ENCODE peak calls at places on chromosomes 1 and 21, in eight cellular contexts. H is uterus, A is brain microvascular endothelial cell, I is heart right ventricle, S is lower lobe of right lung, C is body of pancreas, M is sigmoid colon, Z is HepG2. G is an unnamed sample.

GRCh38 chr1:1059494-1060280 is 14.4 kb downstream of the RNF223 start:
- DNase-seq in H (peak; percentile 90), A (peak; percentile 58), I (peak; percentile 91), S (peak; percentile 92), C (peak; percentile 91), M (peak; percentile 91), Z (peak; percentile 66), G (peak; percentile 94)

GRCh38 chr1:59020151-59020997 is 236.5 kb upstream of the JUN start:
- DNase-seq in H (peak; percentile 62), A (peak; percentile 65), I (peak; percentile 24), S (peak; percentile 54), C (peak; percentile 64), M (peak; percentile 84), Z (no peak), G (no peak)

GRCh38 chr1:234975122-234975940 is 153.3 kb downstream of the TOMM20 start:
- DNase-seq in H (peak; percentile 13), A (peak; percentile 99), I (no peak), S (no peak), C (no peak), M (peak; percentile 40), Z (peak; percentile 100), G (peak; percentile 15)

GRCh38 chr1:47687618-47687940 is 249.7 kb downstream of the FOXD2 start:
- DNase-seq in H (no peak), A (no peak), I (no peak), S (no peak), C (no peak), M (peak; percentile 42), Z (no peak), G (peak; percentile 13)

GRCh38 chr1:154157520-154158306 is 2.8 kb upstream of the NUP210L start:
- DNase-seq in H (no peak), A (peak; percentile 47), I (no peak), S (no peak), C (no peak), M (no peak), Z (no peak), G (no peak)

GRCh38 chr1:26602378-26602959 is 72.9 kb downstream of the RPS6KA1 start:
- DNase-seq in H (no peak), A (peak; percentile 59), I (no peak), S (no peak), C (peak; percentile 45), M (no peak), Z (peak; percentile 52), G (no peak)

GRCh38 chr1:159914252-159915018 is 10.9 kb downstream of the TAGLN2 start:
- DNase-seq in H (no peak), A (no peak), I (no peak), S (no peak), C (peak; percentile 46), M (no peak), Z (no peak), G (peak; percentile 57)

GRCh38 chr1:7567376-7567775 is 203.7 kb upstream of the VAMP3 start:
- DNase-seq in H (no peak), A (no peak), I (no peak), S (no peak), C (no peak), M (no peak), Z (no peak), G (no peak)

GRCh38 chr1:77794550-77794949 is 15.1 kb downstream of the MIGA1 start:
- DNase-seq in H (no peak), A (no peak), I (no peak), S (no peak), C (no peak), M (no peak), Z (no peak), G (no peak)

GRCh38 chr1:86194491-86195034 is 38.0 kb upstream of the COL24A1 start:
- DNase-seq in H (no peak), A (peak; percentile 6), I (no peak), S (no peak), C (no peak), M (no peak), Z (no peak), G (no peak)

GRCh38 chr1:152086785-152087184 is 2.1 kb downstream of the TCHHL1 start:
- DNase-seq in H (no peak), A (no peak), I (no peak), S (no peak), C (no peak), M (no peak), Z (no peak), G (no peak)

GRCh38 chr1:94036721-94037120 is 84.2 kb downstream of the ABCA4 start:
- DNase-seq in H (no peak), A (no peak), I (no peak), S (no peak), C (no peak), M (no peak), Z (no peak), G (no peak)

GRCh38 chr21:27034796-27035195 is 67.9 kb upstream of the ADAMTS5 start:
- DNase-seq in H (no peak), A (no peak), I (no peak), S (no peak), C (no peak), M (no peak), Z (no peak), G (no peak)

GRCh38 chr1:178733972-178734371 is 8.9 kb downstream of the RALGPS2 start:
- DNase-seq in H (no peak), A (no peak), I (no peak), S (no peak), C (no peak), M (no peak), Z (no peak), G (no peak)

GRCh38 chr1:22234631-22235030 is 91.7 kb upstream of the WNT4 start:
- DNase-seq in H (no peak), A (no peak), I (no peak), S (no peak), C (no peak), M (no peak), Z (no peak), G (no peak)

GRCh38 chr21:16330340-16331319 is 600.8 kb downstream of the USP25 start:
- DNase-seq in H (no peak), A (peak; percentile 71), I (no peak), S (no peak), C (peak; percentile 36), M (no peak), Z (peak; percentile 52), G (no peak)

GRCh38 chr1:95668165-95668564 is 434.2 kb downstream of the RWDD3 start:
- DNase-seq in H (no peak), A (no peak), I (no peak), S (no peak), C (no peak), M (no peak), Z (no peak), G (no peak)

GRCh38 chr1:191760016-191760415 is 398.2 kb upstream of the RGS18 start:
- DNase-seq in H (no peak), A (no peak), I (no peak), S (no peak), C (no peak), M (no peak), Z (no peak), G (no peak)

GRCh38 chr21:34846601-34847112 is 177.9 kb downstream of the CLIC6 start:
- DNase-seq in H (no peak), A (peak; percentile 76), I (no peak), S (no peak), C (no peak), M (no peak), Z (no peak), G (peak; percentile 70)
- H3K36me3 ChIP-seq in H (no peaks in the 10 kb centered on the region), A (peaks cover 58% of the 10 kb centered on the region), I (peaks cover 6% of the 10 kb centered on the region), S (peaks cover 38% of the 10 kb centered on the region), C (no peaks in the 10 kb centered on the region), M (no peaks in the 10 kb centered on the region), Z (peaks cover 10% of the 10 kb centered on the region), G (peaks cover 30% of the 10 kb centered on the region)

DNA sequence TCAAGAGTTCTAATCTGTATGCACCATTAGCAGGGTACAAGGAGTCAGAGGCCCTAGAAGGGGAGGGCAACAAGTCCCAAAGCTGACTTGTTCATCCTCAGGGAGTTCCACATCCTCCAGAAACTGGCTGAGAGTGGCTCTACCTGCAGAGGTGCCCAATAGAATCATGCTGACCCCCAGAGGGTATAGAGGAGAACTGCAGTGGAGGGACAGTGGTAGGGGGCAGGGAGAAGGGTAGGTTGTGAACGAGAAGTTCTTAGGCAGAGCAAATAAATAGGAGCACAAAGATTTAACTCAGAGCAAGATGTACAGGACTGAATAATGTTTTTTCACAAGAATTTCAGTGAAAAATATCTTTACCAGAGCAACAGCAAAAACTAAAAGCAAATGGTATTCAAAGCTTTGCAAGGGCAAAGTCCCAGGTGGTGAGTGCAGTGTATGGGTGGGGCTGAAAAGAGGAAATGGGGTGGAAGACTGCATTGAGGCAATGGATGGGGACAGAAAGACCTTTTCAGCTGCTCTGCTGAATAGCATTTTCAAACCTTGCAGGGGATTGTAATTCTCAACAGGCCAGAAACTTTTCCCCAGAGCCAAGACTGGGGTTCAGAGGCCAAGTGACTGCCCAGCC is 3.1 kb downstream of the FCRL2 start:
- DNase-seq in H (no peak), A (no peak), I (no peak), S (no peak), C (no peak), M (no peak), Z (peak; percentile 3), G (no peak)
- TF ChIP-seq CTCF in H (no peak), A (no peak), I (no peak), S (no peak), C (no peak), M (no peak), Z (peak; percentile 30), G (no peak)

DNA sequence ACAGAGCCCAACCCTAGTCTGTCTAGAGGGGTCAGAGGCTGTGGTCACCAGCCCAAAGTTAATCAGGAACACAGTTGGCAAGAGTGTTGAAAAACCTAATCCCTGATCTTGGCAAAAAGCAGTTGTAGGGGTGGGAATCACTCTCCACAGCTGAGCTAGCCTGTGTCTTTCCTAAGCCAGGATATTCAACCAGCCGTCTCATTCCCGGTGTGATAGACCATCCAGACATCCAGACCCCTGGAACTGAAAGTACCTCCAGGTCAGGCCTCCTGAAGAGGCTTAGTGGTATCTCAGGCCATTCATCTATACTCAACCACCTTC is 4.9 kb downstream of the LHX9 start:
- DNase-seq in H (no peak), A (no peak), I (no peak), S (no peak), C (no peak), M (no peak), Z (no peak), G (no peak)
- H3K36me3 ChIP-seq in H (no peaks in the 10 kb centered on the region), A (no peaks in the 10 kb centered on the region), I (no peaks in the 10 kb centered on the region), S (no peaks in the 10 kb centered on the region), C (no peaks in the 10 kb centered on the region), M (no peaks in the 10 kb centered on the region), Z (no peaks in the 10 kb centered on the region), G (no peaks in the 10 kb centered on the region)

DNA sequence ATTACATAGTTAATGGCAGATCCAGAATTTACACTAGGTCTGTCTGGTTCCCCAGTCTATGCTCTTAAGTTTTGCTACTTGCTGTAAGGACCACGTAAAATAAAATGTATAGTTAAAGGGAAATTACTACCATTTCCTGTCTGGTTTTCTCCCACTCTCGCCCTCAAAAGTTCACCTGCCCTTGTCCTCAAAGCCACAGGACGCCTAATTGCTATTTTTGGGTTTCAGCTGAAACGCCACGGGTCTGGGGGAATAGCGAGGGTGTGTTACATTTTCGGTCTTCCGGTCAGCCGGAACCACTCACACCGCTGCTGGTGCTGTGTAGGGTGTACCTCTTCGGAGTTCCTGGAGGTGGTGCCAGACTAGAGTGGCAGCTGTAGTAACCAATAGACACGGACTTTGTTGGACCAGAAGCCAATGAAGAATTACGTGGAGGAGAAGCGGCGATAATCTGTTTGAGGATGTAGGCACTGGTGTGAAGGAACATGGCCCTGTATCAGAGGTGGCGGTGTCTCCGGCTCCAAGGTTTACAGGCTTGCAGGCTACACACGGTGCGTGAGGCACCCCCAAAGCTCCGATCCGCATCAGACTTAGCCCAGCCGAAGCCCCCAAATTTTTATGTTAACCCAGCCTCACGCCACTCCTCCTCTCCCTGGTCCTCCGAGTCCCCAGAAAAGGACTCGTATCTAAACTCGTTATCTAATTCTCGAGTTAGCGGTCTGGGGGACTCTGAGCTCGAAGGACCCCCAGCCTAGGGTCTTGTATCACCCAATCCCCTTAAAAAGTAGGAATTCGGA is at the start of gene TARS2:
- DNase-seq in H (peak; percentile 94), A (peak; percentile 100), I (peak; percentile 85), S (peak; percentile 93), C (peak; percentile 98), M (peak; percentile 99), Z (peak; percentile 97), G (peak; percentile 90)
- TF ChIP-seq CTCF in H (peak; percentile 16), A (peak; percentile 32), I (no peak), S (peak; percentile 29), C (peak; percentile 69), M (peak; percentile 19), Z (peak; percentile 31), G (peak; percentile 31)